ENCODE peak calls at places on chromosomes 4 and X, in five cellular contexts. H, M, N, G and B are unnamed samples.

GRCh38 chrX:73765776-73766465 is 202.9 kb downstream of the CHIC1 start:
- DNase-seq in H (no peak), G (no peak), N (no peak), M (no peak), B (no peak)

GRCh38 chr4:134201216-134202098 is at the start of gene PABPC4L:
- DNase-seq in M (peak), G (no peak), N (peak), H (peak), B (peak)

GRCh38 chrX:17549005-17549685 is 174.1 kb downstream of the NHS start:
- DNase-seq in H (peak), N (no peak), M (no peak), G (no peak), B (no peak)

GRCh38 chr4:39114436-39114835 is 52.4 kb downstream of the KLHL5 start:
- DNase-seq in G (no peak), H (no peak), N (no peak), M (no peak), B (no peak)

GRCh38 chr4:31655328-31655727 is 935.2 kb downstream of the PCDH7 start:
- DNase-seq in N (no peak), G (no peak), M (no peak), H (peak), B (no peak)

GRCh38 chrX:32483534-32484136 is 727.7 kb downstream of the DMD start:
- DNase-seq in N (no peak), M (peak), G (no peak), H (no peak), B (no peak)

GRCh38 chrX:153885968-153886903 is at the start of gene L1CAM:
- DNase-seq in G (no peak), M (peak), H (no peak), N (no peak), B (no peak)

GRCh38 chrX:340121-340520 is 21.5 kb upstream of the GTPBP6 start:
- DNase-seq in N (no peak), M (no peak), H (no peak), G (no peak), B (no peak)

GRCh38 chr4:46425775-46426400 is 36.0 kb upstream of the GABRA2 start:
- DNase-seq in N (no peak), H (no peak), M (no peak), G (no peak), B (no peak)

GRCh38 chrX:20315140-20315539 is 48.4 kb upstream of the RPS6KA3 start:
- DNase-seq in M (no peak), H (no peak), N (no peak), G (no peak), B (no peak)

GRCh38 chr4:167544391-167544790 is 310.1 kb upstream of the SPOCK3 start:
- DNase-seq in N (no peak), G (no peak), M (no peak), H (no peak), B (no peak)

GRCh38 chr4:143025111-143025704 is 159.5 kb upstream of the USP38 start:
- DNase-seq in G (no peak), H (peak), N (no peak), M (peak), B (peak)

GRCh38 chr4:134632056-134632455 is 430.5 kb upstream of the PABPC4L start:
- DNase-seq in M (no peak), N (no peak), G (no peak), H (peak), B (peak)

GRCh38 chr4:142474398-142475087 is 371.6 kb downstream of the INPP4B start:
- DNase-seq in G (no peak), N (no peak), M (no peak), H (no peak), B (peak)

GRCh38 chrX:15882704-15883539 is 28.3 kb upstream of the AP1S2 start:
- DNase-seq in N (no peak), G (no peak), H (peak), M (no peak), B (no peak)

GRCh38 chr4:144646523-144647094 is 653 bp downstream of the HHIP start:
- DNase-seq in N (peak), H (peak), G (peak), M (peak), B (peak)

GRCh38 chrX:154595559-154595958 is 10.6 kb downstream of the CTAG1A start:
- DNase-seq in N (no peak), H (no peak), G (no peak), M (peak), B (no peak)

GRCh38 chr4:68591204-68591603 is 15.1 kb upstream of the UGT2B17 start:
- DNase-seq in N (no peak), M (peak), H (peak), G (no peak), B (no peak)

GRCh38 chr4:52643846-52644245 is 15.3 kb downstream of the USP46 start:
- DNase-seq in G (peak), H (peak), M (no peak), N (peak), B (no peak)

GRCh38 chr4:156790866-156791265 is 180.7 kb downstream of the PDGFC start:
- DNase-seq in M (peak), H (peak), N (no peak), G (no peak), B (no peak)

GRCh38 chr4:56430203-56430602 is 5.2 kb downstream of the PPAT start:
- DNase-seq in N (no peak), H (no peak), M (no peak), G (no peak), B (no peak)

GRCh38 chr4:77248805-77249204 is 91.8 kb downstream of the CCNG2 start:
- DNase-seq in G (no peak), M (no peak), H (no peak), N (no peak), B (no peak)

GRCh38 chr4:155179216-155179615 is 29.2 kb upstream of the NPY2R start:
- DNase-seq in N (no peak), M (no peak), H (peak), G (no peak), B (no peak)

GRCh38 chr4:162920649-162921048 is 246.0 kb downstream of the NAF1 start:
- DNase-seq in G (no peak), N (no peak), M (no peak), H (no peak), B (no peak)
- H3K4me3 ChIP-seq in G (no peak), N (no peak), M (no peak), H (no peak), B (no peak)

GRCh38 chr4:113446019-113446418 is 315.5 kb downstream of the CAMK2D start:
- DNase-seq in M (no peak), H (peak), G (no peak), N (no peak), B (no peak)

GRCh38 chr4:113442821-113443220 is 318.7 kb downstream of the CAMK2D start:
- DNase-seq in H (peak), G (no peak), N (no peak), M (no peak), B (no peak)

GRCh38 chr4:113444386-113444785 is 317.2 kb downstream of the CAMK2D start:
- DNase-seq in H (peak), G (no peak), N (no peak), M (no peak), B (no peak)

GRCh38 chr4:113447061-113447460 is 314.5 kb downstream of the CAMK2D start:
- DNase-seq in H (no peak), M (no peak), G (no peak), N (no peak), B (no peak)

DNA sequence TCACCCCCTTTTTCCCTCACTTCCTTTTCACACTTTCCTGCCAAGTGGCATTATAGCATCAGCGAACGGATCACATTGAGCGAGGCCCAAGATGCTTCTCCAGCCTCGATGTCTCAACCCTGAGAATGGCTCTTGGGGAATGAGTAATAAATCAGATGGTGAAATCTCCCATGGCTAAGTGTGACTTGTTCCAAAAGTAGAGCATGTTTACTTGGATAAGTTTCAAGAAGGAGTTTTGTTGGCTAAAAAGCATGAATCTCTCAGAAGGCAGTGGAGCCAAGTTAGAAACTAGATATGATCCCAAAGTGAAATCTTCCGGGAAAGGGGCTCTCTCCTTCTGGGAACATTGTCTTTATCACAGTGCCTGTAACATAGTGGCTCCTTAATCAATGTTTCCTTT is 316.3 kb downstream of the CAMK2D start:
- DNase-seq in H (peak), N (peak), G (no peak), M (no peak), B (peak)
- H3K4me3 ChIP-seq in H (no peak), N (no peak), G (no peak), M (no peak), B (peak)

GRCh38 chrX:23901065-23901464 is 6.7 kb downstream of the APOO start:
- DNase-seq in M (peak), G (no peak), N (no peak), H (peak), B (no peak)
- H3K4me3 ChIP-seq in M (no peak), G (no peak), N (no peak), H (no peak), B (no peak)

DNA sequence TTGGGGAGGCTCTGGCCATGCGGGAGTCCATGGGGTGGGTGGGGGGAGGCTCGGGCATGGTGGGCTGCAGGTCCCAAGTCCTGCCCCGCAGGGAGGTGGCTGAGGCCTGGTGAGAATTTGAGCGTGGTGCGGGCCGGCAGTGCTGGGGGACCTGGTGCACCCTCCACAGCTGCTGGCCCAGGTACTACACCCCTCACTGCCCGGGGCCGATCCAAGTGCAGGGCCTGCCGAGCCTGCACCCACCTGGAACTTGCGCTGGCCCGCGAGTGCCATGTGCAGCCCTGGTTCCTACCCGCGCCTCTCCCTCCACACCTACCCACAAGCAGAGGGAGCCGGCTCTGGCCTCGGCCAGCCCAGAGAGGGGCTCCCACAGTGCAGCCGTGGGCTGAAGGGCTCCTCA is 5.7 kb upstream of the SPANXN2 start:
- DNase-seq in H (no peak), N (no peak), G (no peak), M (no peak), B (no peak)
- H3K4me3 ChIP-seq in H (no peak), N (no peak), G (no peak), M (no peak), B (no peak)

GRCh38 chr4:185774815-185775684 is 36.9 kb downstream of the SORBS2 start:
- DNase-seq in N (no peak), H (peak), M (peak), G (no peak), B (peak)
- H3K4me3 ChIP-seq in N (peak), H (peak), M (no peak), G (peak), B (peak)

DNA sequence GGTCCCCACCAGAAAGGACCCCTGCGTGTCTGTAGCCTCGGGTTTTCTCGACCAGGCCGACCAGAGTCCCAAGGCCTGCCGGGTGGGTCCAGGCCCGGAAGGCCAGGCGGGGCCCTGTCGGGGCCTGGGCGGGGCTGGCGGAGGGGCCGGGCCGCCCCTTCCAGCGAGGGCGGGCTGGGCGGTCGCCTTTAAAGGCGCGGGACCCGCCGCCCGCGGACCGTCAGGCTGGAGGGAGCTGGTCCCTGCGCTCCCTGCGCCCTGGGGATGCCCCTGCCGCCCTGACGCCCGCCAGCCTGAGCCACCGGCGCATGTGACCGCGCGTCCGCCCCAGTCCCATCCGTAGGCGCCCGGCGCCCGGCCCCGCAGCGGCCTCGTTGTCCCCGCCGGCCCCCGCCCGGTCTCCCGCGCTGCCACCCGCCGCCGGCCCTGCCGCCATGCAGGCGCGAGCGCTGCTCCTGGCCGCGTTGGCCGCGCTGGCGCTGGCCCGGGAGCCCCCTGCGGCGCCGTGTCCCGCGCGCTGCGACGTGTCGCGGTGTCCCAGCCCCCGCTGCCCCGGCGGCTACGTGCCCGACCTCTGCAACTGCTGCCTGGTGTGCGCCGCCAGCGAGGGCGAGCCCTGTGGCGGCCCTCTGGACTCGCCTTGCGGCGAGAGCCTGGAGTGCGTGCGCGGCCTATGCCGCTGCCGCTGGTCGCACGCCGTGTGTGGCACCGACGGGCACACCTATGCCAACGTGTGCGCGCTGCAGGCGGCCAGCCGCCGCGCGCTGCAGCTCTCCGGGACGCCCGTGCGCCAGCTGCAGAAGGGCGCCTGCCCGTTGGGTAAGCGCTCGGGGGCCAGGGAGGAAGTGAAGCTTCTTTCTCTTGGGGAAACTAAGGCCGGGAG is at the start of gene HTRA3:
- DNase-seq in N (peak), H (no peak), G (no peak), M (peak), B (peak)
- H3K4me3 ChIP-seq in N (peak), H (no peak), G (no peak), M (no peak), B (peak)

GRCh38 chr4:15341022-15341732 is 86.7 kb upstream of the C1QTNF7 start:
- DNase-seq in N (no peak), M (no peak), H (no peak), G (no peak), B (no peak)
- H3K4me3 ChIP-seq in N (no peak), M (no peak), H (no peak), G (no peak), B (no peak)

DNA sequence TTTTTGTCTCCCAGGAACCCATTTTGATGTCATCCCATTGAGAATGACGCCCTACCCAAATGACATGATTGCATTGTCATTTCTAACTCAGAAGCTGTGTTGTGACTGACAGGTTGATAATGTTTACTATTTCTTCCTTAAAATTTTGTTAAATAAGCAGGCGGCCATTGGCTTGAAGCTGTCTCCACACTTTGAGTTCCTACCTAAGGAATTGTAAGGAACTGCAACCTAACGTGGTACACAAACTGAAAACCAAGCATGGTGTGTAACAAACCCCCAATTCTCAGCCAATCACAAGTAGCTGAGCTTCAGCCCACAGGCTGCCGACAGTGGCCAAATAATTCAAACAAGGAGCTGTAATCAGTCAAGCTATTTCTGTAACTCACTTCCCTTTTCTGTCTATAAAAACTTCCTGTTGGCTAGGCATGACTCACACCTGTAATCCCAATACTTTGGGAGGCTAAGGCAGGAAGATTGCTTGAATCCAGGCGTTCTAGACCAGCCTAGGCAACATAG is 2.9 kb upstream of the MND1 start:
- DNase-seq in N (no peak), G (no peak), H (no peak), M (peak), B (peak)
- H3K4me3 ChIP-seq in N (no peak), G (no peak), H (no peak), M (no peak), B (no peak)

DNA sequence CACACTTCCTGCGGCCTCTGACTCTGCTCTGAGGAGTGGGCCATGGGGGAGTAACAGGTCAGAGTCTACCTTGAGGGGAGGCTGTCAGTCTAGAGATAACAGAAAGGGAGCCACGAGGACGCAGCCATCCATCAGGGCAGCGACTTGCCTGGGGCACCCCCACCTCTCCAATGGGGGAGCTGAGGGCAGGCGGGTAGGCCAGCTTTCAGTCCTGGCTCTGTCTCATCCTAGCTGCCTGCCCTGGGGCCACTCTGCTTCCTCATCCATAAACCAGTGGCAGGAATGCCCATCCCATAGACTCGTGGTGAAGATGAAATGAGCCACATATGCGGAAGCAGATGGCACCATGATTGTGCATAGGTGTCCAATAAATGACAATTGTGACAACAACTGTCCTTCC is 13.2 kb downstream of the MAGED2 start:
- DNase-seq in G (no peak), M (no peak), N (no peak), H (no peak), B (no peak)
- H3K4me3 ChIP-seq in G (no peak), M (no peak), N (no peak), H (no peak), B (no peak)

DNA sequence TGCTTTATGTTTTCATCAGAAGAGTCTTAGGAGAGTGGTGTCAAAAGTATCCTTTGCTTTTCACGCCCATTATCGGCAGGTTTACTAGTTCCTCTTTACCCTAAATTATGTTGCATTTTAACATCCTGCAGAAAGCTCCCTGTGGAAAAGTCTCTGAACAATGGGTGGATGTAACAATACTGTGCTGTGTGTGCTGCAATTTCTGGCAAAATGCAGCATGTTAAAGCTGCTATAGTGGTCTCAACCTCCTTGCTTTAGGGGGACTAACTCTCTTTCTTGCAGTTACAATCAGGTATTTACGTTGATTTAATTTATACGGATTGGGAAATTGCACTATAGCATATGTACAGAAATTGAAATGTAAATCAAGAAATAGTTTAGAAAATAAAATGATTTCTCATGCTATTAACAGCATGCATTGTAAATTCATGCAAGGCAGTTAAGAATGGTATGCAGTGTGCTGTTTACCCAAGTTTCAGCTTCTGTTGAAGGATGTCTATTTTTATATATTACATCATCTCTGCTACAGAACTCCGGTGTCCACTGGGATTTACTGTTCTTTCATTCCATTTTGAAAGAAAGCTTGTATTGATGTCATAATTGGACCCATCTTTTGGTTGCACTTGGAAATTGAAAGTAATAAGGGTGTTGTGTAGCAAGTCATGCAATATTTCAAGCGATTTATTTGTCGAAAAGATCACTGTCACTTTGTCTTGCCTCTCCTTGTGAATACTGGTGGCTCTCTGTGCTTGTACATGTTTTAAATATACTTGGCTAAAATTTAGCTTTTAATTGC is 145.7 kb downstream of the RAPGEF2 start:
- DNase-seq in G (no peak), M (no peak), H (peak), N (no peak), B (peak)
- H3K4me3 ChIP-seq in G (peak), M (no peak), H (no peak), N (no peak), B (peak)